ENCODE peak calls at places on chromosomes 7 and 10, in seven cellular contexts. O is right atrium auricular region, X is fibroblast of lung, B is endodermal cell, M is mucosa of descending colon, I is colonic mucosa, L is MM.1S. U is an unnamed sample. For H3K4me1 and H3K9me3, the result is how much of the 10 kb centered on the place peaks cover.

GRCh38 chr7:121041516-121042148 is 53.1 kb downstream of the CPED1 start:
- DNase-seq in O (no peak), X (peak), B (no peak), M (no peak), I (no peak), L (no peak), U (no peak)

GRCh38 chr7:84674236-84674913 is 479.8 kb upstream of the SEMA3A start:
- DNase-seq in O (no peak), X (peak), B (no peak), M (no peak), I (no peak), L (no peak), U (no peak)

GRCh38 chr10:83274088-83274487 is 865.2 kb upstream of the GHITM start:
- DNase-seq in O (no peak), X (no peak), B (peak), M (no peak), I (no peak), L (no peak), U (no peak)

GRCh38 chr7:137990251-137990901 is 11.5 kb downstream of the CREB3L2 start:
- DNase-seq in O (no peak), X (peak), B (no peak), M (no peak), I (no peak), L (no peak), U (no peak)

GRCh38 chr7:124462249-124462648 is 303.3 kb downstream of the GPR37 start:
- DNase-seq in O (no peak), X (peak), B (no peak), M (no peak), I (no peak), L (no peak), U (no peak)

GRCh38 chr7:70520604-70521003 is 611.3 kb upstream of the GALNT17 start:
- DNase-seq in O (no peak), X (no peak), B (no peak), M (no peak), I (no peak), L (no peak), U (no peak)

GRCh38 chr10:123748711-123749110 is 82.6 kb downstream of the GPR26 start:
- DNase-seq in O (no peak), X (no peak), B (no peak), M (no peak), I (no peak), L (no peak), U (no peak)

GRCh38 chr7:128703605-128704004 is 31.5 kb downstream of the GARIN1A start:
- DNase-seq in O (no peak), X (no peak), B (no peak), M (no peak), I (no peak), L (no peak), U (no peak)

GRCh38 chr10:103763374-103764202 is 91.8 kb downstream of the SH3PXD2A start:
- DNase-seq in O (no peak), X (no peak), B (peak), M (peak), I (no peak), L (no peak), U (no peak)

GRCh38 chr10:6175329-6176055 is 27.2 kb upstream of the PFKFB3 start:
- DNase-seq in O (no peak), X (no peak), B (no peak), M (no peak), I (no peak), L (no peak), U (no peak)

GRCh38 chr10:76251773-76252617 is 820.6 kb downstream of the LRMDA start:
- DNase-seq in O (no peak), X (peak), B (no peak), M (peak), I (peak), L (no peak), U (no peak)

GRCh38 chr10:104072786-104073185 is 12.9 kb downstream of the COL17A1 start:
- DNase-seq in O (no peak), X (no peak), B (peak), M (no peak), I (no peak), L (no peak), U (no peak)

GRCh38 chr7:18762189-18762588 is 266.6 kb downstream of the HDAC9 start:
- DNase-seq in O (no peak), X (peak), B (no peak), M (no peak), I (no peak), L (no peak), U (no peak)

GRCh38 chr7:77548222-77548621 is 11.1 kb downstream of the PTPN12 start:
- DNase-seq in O (no peak), X (no peak), B (no peak), M (no peak), I (no peak), L (no peak), U (no peak)

GRCh38 chr10:44261710-44262455 is 123.0 kb downstream of the CXCL12 start:
- DNase-seq in O (no peak), X (no peak), B (no peak), M (peak), I (peak), L (no peak), U (no peak)

DNA sequence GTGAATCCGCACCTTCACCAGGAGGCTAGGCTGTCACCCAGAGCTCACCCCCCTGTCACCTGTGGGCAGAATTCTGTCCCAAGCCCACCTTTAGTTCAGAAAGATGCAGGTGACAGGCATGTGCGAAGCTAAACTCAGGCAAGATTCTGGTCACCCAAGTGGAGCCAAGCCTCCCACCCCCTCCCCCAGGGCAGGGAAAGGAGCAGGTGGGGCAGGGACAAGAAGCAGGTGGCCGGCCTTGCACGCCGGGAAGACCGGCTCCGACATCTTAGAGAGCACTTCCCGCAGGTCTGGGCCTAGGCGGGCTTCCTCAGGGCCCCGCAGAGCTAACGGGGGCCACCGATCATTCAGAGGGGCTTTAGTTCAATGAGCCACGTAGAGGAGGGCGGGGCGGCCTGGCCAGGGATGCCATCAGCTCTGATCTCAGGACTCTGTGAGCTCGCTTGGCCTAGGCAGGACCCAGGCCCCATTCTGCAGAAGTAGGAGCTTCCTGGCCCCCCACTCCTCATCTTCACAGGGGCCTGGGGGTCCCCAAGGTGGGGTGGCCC is 19.9 kb downstream of the UNCX start:
- DNase-seq in O (no peak), X (no peak), B (no peak), M (no peak), I (no peak), L (no peak), U (no peak)
- TF ChIP-seq CTCF in O (no peak), X (no peak), B (no peak), M (no peak), I (no peak), L (no peak), U (no peak)

GRCh38 chr7:101243786-101244384 is 996 bp downstream of the FIS1 start:
- DNase-seq in O (no peak), X (peak), B (peak), M (peak), I (peak), L (no peak), U (no peak)
- H3K4me1 ChIP-seq in O (under half), X (under half), B (under half), M (under half), I (under half), L (under half), U (under half)

GRCh38 chr7:122103064-122103463 is 41.0 kb downstream of the AASS start:
- DNase-seq in O (no peak), X (no peak), B (no peak), M (no peak), I (no peak), L (no peak), U (no peak)
- H3K9me3 ChIP-seq in O (under half), X (under half), B (under half), M (under half), I (under half), L (under half), U (under half)

GRCh38 chr7:54546081-54546985 is 4.2 kb downstream of the VSTM2A start:
- DNase-seq in O (no peak), X (no peak), B (peak), M (peak), I (no peak), L (peak), U (peak)
- TF ChIP-seq CTCF in O (no peak), X (no peak), B (peak), M (no peak), I (no peak), L (peak), U (peak)

GRCh38 chr7:231030-231857 is 38.9 kb downstream of the FAM20C start:
- DNase-seq in O (no peak), X (no peak), B (no peak), M (no peak), I (no peak), L (no peak), U (no peak)

GRCh38 chr7:230274-230673 is 37.9 kb downstream of the FAM20C start:
- DNase-seq in O (no peak), X (no peak), B (no peak), M (no peak), I (no peak), L (no peak), U (no peak)

GRCh38 chr7:232571-233455 is 40.4 kb downstream of the FAM20C start:
- DNase-seq in O (no peak), X (peak), B (no peak), M (no peak), I (no peak), L (no peak), U (no peak)

GRCh38 chr7:233456-234035 is 41.2 kb downstream of the FAM20C start:
- DNase-seq in O (no peak), X (peak), B (no peak), M (no peak), I (no peak), L (no peak), U (no peak)

GRCh38 chr7:231858-232246 is 39.5 kb downstream of the FAM20C start:
- DNase-seq in O (no peak), X (no peak), B (no peak), M (no peak), I (no peak), L (no peak), U (no peak)
- H3K4me1 ChIP-seq in O (under half), X (half or more), B (under half), M (under half), I (under half), L (under half), U (under half)

GRCh38 chr10:131179386-131179785 is 132.1 kb downstream of the TCERG1L start:
- DNase-seq in O (no peak), X (no peak), B (peak), M (no peak), I (no peak), L (no peak), U (no peak)
- H3K9me3 ChIP-seq in O (under half), X (under half), B (under half), M (under half), I (under half), L (under half), U (under half)

GRCh38 chr7:36487756-36488336 is 98.2 kb downstream of the ANLN start:
- DNase-seq in O (no peak), X (peak), B (no peak), M (peak), I (peak), L (peak), U (no peak)
- TF ChIP-seq CTCF in O (peak), X (peak), B (peak), M (peak), I (peak), L (peak), U (peak)

U was measured in Caco-2.